ENCODE peak calls at places on chromosomes 4 and X, in four cellular contexts. N is kidney epithelial cell; X is H9; Q is activated CD8-positive, alpha-beta memory T cell treated with anti-CD3 and anti-CD28 coated beads for 48 hours. S is an unnamed sample.

GRCh38 chr4:122876456-122876855 is 45.9 kb downstream of the NUDT6 start:
- DNase-seq in X (no peak), Q (no peak), N (no peak), S (no peak)

GRCh38 chrX:11580789-11581188 is 84.9 kb downstream of the ARHGAP6 start:
- DNase-seq in X (no peak), N (no peak), Q (no peak), S (no peak)

GRCh38 chrX:39755152-39756032 is 342.4 kb downstream of the BCOR start:
- DNase-seq in Q (no peak), N (peak; percentile 81), X (peak; percentile 57), S (peak; percentile 68)

GRCh38 chrX:115093206-115093605 is 75.8 kb upstream of the IL13RA2 start:
- DNase-seq in Q (no peak), N (no peak), X (no peak), S (no peak)

GRCh38 chrX:136910565-136911040 is 30.1 kb upstream of the RBMX start:
- DNase-seq in X (no peak), Q (no peak), N (no peak), S (no peak)

GRCh38 chr4:13498464-13498863 is 14.3 kb upstream of the RAB28 start:
- DNase-seq in N (no peak), X (no peak), Q (no peak), S (no peak)

GRCh38 chrX:106619797-106620196 is 8.0 kb downstream of the RADX start:
- DNase-seq in X (no peak), N (no peak), Q (no peak), S (no peak)

GRCh38 chrX:79243691-79244090 is 99.2 kb downstream of the GPR174 start:
- DNase-seq in Q (no peak), X (no peak), N (no peak), S (no peak)

GRCh38 chr4:156137971-156138581 is 184.4 kb upstream of the CTSO start:
- DNase-seq in N (no peak), Q (no peak), X (no peak), S (peak; percentile 72)

GRCh38 chr4:6257243-6258025 is 12.2 kb upstream of the WFS1 start:
- DNase-seq in X (peak; percentile 78), Q (no peak), N (no peak), S (peak; percentile 34)

GRCh38 chr4:136818811-136819210 is 713.5 kb downstream of the PCDH18 start:
- DNase-seq in Q (no peak), X (no peak), N (no peak), S (no peak)

GRCh38 chr4:114272226-114272625 is 292.8 kb upstream of the ARSJ start:
- DNase-seq in N (peak; percentile 97), Q (no peak), X (no peak), S (no peak)

GRCh38 chrX:149571770-149572169 is 15.5 kb downstream of the MAGEA9B start:
- DNase-seq in N (no peak), Q (no peak), X (no peak), S (no peak)

GRCh38 chr4:168451744-168452394 is 28.4 kb downstream of the DDX60L start:
- DNase-seq in X (no peak), N (peak; percentile 72), Q (no peak), S (no peak)

GRCh38 chr4:67087897-67088296 is 457.4 kb downstream of the CENPC start:
- DNase-seq in N (no peak), X (peak; percentile 50), Q (peak; percentile 4), S (peak; percentile 50)

GRCh38 chr4:1872918-1873269 is 1.7 kb downstream of the NSD2 start:
- DNase-seq in Q (no peak), X (no peak), N (no peak), S (no peak)

GRCh38 chr4:55397024-55397520 is 1.3 kb downstream of the TMEM165 start:
- DNase-seq in N (no peak), X (no peak), Q (no peak), S (no peak)

GRCh38 chrX:30283456-30284200 is 25.6 kb downstream of the NR0B1 start:
- DNase-seq in N (peak; percentile 72), Q (no peak), X (no peak), S (no peak)

GRCh38 chr4:84944952-84945351 is 21.5 kb downstream of the WDFY3 start:
- DNase-seq in Q (no peak), X (no peak), N (no peak), S (no peak)

GRCh38 chrX:131607796-131608369 is 64.0 kb downstream of the OR13H1 start:
- DNase-seq in Q (no peak), X (no peak), N (no peak), S (no peak)

GRCh38 chr4:186570193-186570996 is 15.0 kb upstream of the MTNR1A start:
- DNase-seq in N (peak; percentile 75), Q (no peak), X (no peak), S (peak; percentile 38)

GRCh38 chrX:13803116-13803515 is 13.8 kb downstream of the GPM6B start:
- DNase-seq in Q (no peak), X (peak; percentile 57), N (no peak), S (peak; percentile 7)

GRCh38 chr4:97367878-97368277 is 775.4 kb downstream of the STPG2 start:
- DNase-seq in N (peak; percentile 56), X (no peak), Q (no peak), S (no peak)

GRCh38 chrX:118603981-118604380 is 108.4 kb downstream of the DOCK11 start:
- DNase-seq in X (peak; percentile 50), Q (peak; percentile 2), N (no peak), S (peak; percentile 64)

GRCh38 chr4:84852081-84852480 is 114.4 kb downstream of the WDFY3 start:
- DNase-seq in X (no peak), Q (no peak), N (no peak), S (no peak)

GRCh38 chr4:173805884-173806283 is 275.9 kb upstream of the HAND2 start:
- DNase-seq in Q (no peak), X (no peak), N (no peak), S (no peak)

GRCh38 chr4:114474401-114474800 is 124.2 kb upstream of the UGT8 start:
- DNase-seq in N (no peak), X (no peak), Q (no peak), S (no peak)

GRCh38 chr4:60122820-60123219 is 1077.3 kb upstream of the ADGRL3 start:
- DNase-seq in Q (no peak), X (no peak), N (no peak), S (no peak)

GRCh38 chrX:74431807-74432206 is 10.5 kb downstream of the SLC16A2 start:
- DNase-seq in Q (no peak), X (peak; percentile 26), N (no peak), S (peak; percentile 13)

GRCh38 chr4:100486496-100486895 is 31.3 kb downstream of the EMCN start:
- DNase-seq in X (no peak), Q (no peak), N (no peak), S (no peak)

GRCh38 chr4:13294961-13295605 is 189.1 kb downstream of the RAB28 start:
- DNase-seq in N (no peak), Q (no peak), X (no peak), S (no peak)

GRCh38 chrX:101736651-101737050 is 77.0 kb upstream of the ARMCX2 start:
- DNase-seq in Q (no peak), X (no peak), N (no peak), S (no peak)

GRCh38 chr4:90349632-90350031 is 222.4 kb downstream of the CCSER1 start:
- DNase-seq in X (no peak), N (no peak), Q (no peak), S (no peak)

GRCh38 chr4:185201983-185202962 is 1.5 kb downstream of the CFAP97 start:
- DNase-seq in N (no peak), X (peak; percentile 39), Q (no peak), S (peak; percentile 32)

GRCh38 chr4:46277165-46277951 is 112.6 kb downstream of the GABRA2 start:
- DNase-seq in Q (no peak), N (no peak), X (no peak), S (no peak)